ENCODE peak calls at places on chromosome 21, in five cellular contexts. J is IMR-90, G is neuronal stem cell, X is H9, U is mesendoderm. D is an unnamed sample.

GRCh38 chr21:16634522-16634914 is 878.3 kb upstream of the CXADR start:
- DNase-seq in J (no peak), G (no peak), X (peak), U (peak), D (no peak)

GRCh38 chr21:31198575-31198974 is 145.5 kb downstream of the TIAM1 start:
- DNase-seq in J (peak), G (peak), X (no peak), U (peak), D (peak)

GRCh38 chr21:31521515-31521914 is 138.0 kb upstream of the SOD1 start:
- DNase-seq in J (no peak), G (no peak), X (no peak), U (no peak), D (no peak)

GRCh38 chr21:39954570-39954969 is 87.3 kb downstream of the PCP4 start:
- DNase-seq in J (no peak), G (no peak), X (peak), U (no peak), D (no peak)

GRCh38 chr21:38306833-38307232 is 50.0 kb downstream of the KCNJ15 start:
- DNase-seq in J (peak), G (no peak), X (no peak), U (no peak), D (peak)

GRCh38 chr21:45317401-45318145 is 29.9 kb upstream of the POFUT2 start:
- DNase-seq in J (peak), G (no peak), X (peak), U (no peak), D (peak)

GRCh38 chr21:32246571-32246970 is 32.3 kb downstream of the MIS18A start:
- DNase-seq in J (no peak), G (no peak), X (no peak), U (no peak), D (no peak)

GRCh38 chr21:14520535-14520934 is 25.6 kb downstream of the SAMSN1 start:
- DNase-seq in J (no peak), G (no peak), X (no peak), U (no peak), D (no peak)

GRCh38 chr21:29639366-29640232 is 300.2 kb downstream of the GRIK1 start:
- DNase-seq in J (no peak), G (no peak), X (no peak), U (no peak), D (no peak)

GRCh38 chr21:32597205-32597604 is 11.9 kb upstream of the TCP10L start:
- DNase-seq in J (peak), G (no peak), X (no peak), U (no peak), D (peak)

GRCh38 chr21:14737922-14738321 is 191.8 kb upstream of the SAMSN1 start:
- DNase-seq in J (peak), G (peak), X (no peak), U (peak), D (peak)

GRCh38 chr21:29237110-29238051 is 61.3 kb upstream of the BACH1 start:
- DNase-seq in J (no peak), G (peak), X (no peak), U (no peak), D (no peak)

GRCh38 chr21:36707763-36708511 is 9.0 kb downstream of the SIM2 start:
- DNase-seq in J (no peak), G (peak), X (no peak), U (peak), D (no peak)

GRCh38 chr21:36708512-36709029 is 9.7 kb downstream of the SIM2 start:
- DNase-seq in J (no peak), G (no peak), X (no peak), U (no peak), D (no peak)

GRCh38 chr21:36710729-36711048 is 11.8 kb downstream of the SIM2 start:
- DNase-seq in J (no peak), G (peak), X (no peak), U (peak), D (no peak)

GRCh38 chr21:36709868-36710728 is 11.2 kb downstream of the SIM2 start:
- DNase-seq in J (no peak), G (peak), X (peak), U (no peak), D (no peak)

GRCh38 chr21:36709030-36709867 is 10.3 kb downstream of the SIM2 start:
- DNase-seq in J (no peak), G (no peak), X (peak), U (peak), D (no peak)
- H2BK15ac ChIP-seq in J (no peak), G (peak), X (no peak), U (no peak), D (no peak)

DNA sequence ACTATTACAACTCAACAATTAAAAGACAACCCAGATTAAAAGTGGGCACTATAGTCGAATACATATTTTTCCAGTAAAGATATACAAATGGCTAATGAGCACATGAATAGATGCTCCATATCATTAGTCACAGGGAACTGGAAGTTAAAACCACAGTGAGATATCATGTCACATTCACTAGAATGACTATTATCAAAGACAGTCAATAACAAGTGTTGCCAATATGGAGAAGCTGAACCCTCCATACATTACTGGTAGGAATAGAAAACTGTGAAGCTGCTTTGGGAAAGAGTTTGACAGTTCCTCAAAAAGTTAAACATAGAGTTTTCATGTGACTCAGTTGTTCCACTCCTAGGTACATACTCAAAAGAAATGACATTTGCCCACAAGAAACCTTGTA is 30.6 kb upstream of the MRPS6 start:
- DNase-seq in J (no peak), G (no peak), X (no peak), U (no peak), D (no peak)
- H4K8ac ChIP-seq in J (no peak), G (no peak), X (no peak), U (no peak), D (no peak)

GRCh38 chr21:42887321-42887720 is 5.8 kb upstream of the NDUFV3 start:
- DNase-seq in J (no peak), G (no peak), X (no peak), U (no peak), D (peak)

GRCh38 chr21:42892931-42893660 is at the start of gene NDUFV3:
- DNase-seq in J (peak), G (peak), X (peak), U (peak), D (peak)

DNA sequence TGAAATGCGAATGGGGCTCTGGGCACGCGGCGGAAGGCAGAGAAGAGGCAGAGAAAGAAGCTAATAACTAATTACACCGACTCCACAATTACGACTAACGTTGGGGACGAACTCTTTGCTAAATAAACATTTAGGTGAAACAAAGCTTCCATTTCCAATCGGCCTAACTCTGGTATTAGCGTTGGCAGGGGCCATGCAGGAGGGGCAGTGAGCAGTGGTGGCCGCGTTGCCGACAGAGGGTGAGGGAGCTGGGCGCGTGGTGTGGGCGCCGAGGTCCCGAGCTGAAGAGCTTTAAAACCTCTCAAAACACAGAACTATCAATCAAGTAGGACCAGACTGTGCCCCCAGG is 553 bp upstream of the NDUFV3 start:
- DNase-seq in J (no peak), G (peak), X (no peak), U (no peak), D (no peak)
- H2BK15ac ChIP-seq in J (no peak), G (peak), X (no peak), U (no peak), D (no peak)

GRCh38 chr21:27145134-27145798 is 178.4 kb upstream of the ADAMTS5 start:
- DNase-seq in J (no peak), G (no peak), X (no peak), U (no peak), D (no peak)
- H4K8ac ChIP-seq in J (no peak), G (no peak), X (no peak), U (no peak), D (no peak)

GRCh38 chr21:41729701-41730368 is 37.0 kb downstream of the RIPK4 start:
- DNase-seq in J (no peak), G (no peak), X (no peak), U (no peak), D (no peak)
- H2BK15ac ChIP-seq in J (no peak), G (no peak), X (no peak), U (no peak), D (no peak)

GRCh38 chr21:18249542-18250152 is 5.0 kb downstream of the CHODL start:
- DNase-seq in J (no peak), G (no peak), X (no peak), U (peak), D (peak)

GRCh38 chr21:18245493-18245967 is 897 bp downstream of the CHODL start:
- DNase-seq in J (no peak), G (peak), X (no peak), U (peak), D (peak)

GRCh38 chr21:18248171-18248570 is 3.5 kb downstream of the CHODL start:
- DNase-seq in J (no peak), G (no peak), X (no peak), U (no peak), D (no peak)

GRCh38 chr21:18244721-18245486 is at the start of gene CHODL:
- DNase-seq in J (no peak), G (peak), X (peak), U (peak), D (peak)
- H4K8ac ChIP-seq in J (no peak), G (no peak), X (no peak), U (no peak), D (peak)

GRCh38 chr21:44261191-44261631 is 486 bp downstream of the DNMT3L start:
- DNase-seq in J (no peak), G (no peak), X (no peak), U (no peak), D (no peak)

GRCh38 chr21:44262338-44263048 is 796 bp upstream of the DNMT3L start:
- DNase-seq in J (no peak), G (no peak), X (no peak), U (no peak), D (no peak)

GRCh38 chr21:44260791-44261190 is 906 bp downstream of the DNMT3L start:
- DNase-seq in J (no peak), G (no peak), X (no peak), U (no peak), D (no peak)

GRCh38 chr21:44263221-44263671 is 1.5 kb upstream of the DNMT3L start:
- DNase-seq in J (no peak), G (peak), X (peak), U (peak), D (no peak)

DNA sequence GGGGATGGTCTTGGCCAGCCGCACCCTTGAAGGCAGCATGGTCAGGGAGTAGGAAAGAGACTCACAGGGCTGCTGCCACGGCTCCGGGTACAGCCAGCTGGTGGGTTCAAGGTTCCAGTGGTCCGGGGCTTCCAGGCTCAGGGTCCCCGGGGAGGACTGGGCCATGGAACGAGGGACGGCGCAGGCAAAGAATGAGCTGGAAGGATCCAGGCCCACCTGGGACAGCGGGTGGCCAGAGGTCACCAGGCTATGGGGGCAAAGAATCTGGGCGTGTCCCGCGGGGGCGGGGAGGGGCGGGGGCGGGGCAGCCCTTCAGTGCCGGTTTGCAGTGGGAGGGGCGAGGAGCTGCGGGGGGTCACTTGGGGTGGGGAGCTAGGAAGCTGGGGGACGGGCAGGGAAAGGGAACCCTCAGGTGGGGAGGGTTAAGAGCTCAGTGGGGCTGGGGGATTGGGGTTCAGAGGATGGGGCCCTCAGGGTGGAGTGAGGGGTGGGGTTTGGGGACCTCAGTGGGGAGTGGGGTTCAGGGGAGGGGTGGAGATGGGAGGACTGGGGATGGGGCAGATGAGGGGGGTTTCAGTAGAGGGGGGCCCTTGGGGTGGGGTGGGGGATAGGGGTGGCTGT is at the start of gene DNMT3L:
- DNase-seq in J (no peak), G (no peak), X (no peak), U (no peak), D (no peak)
- H2BK15ac ChIP-seq in J (no peak), G (peak), X (peak), U (peak), D (no peak)